ENCODE peak calls at places on chromosomes 1 and 21, in four cellular contexts. P is Panc1, C is astrocyte, D is left lung. Z is an unnamed sample.

GRCh38 chr1:84278905-84279304 is 22.6 kb upstream of the SAMD13 start:
- DNase-seq in D (no peak), C (no peak), P (no peak), Z (no peak)

GRCh38 chr1:110477041-110477440 is 26.1 kb downstream of the PROK1 start:
- DNase-seq in C (peak), D (no peak), P (no peak), Z (no peak)

GRCh38 chr1:10292188-10292587 is 81.8 kb downstream of the KIF1B start:
- DNase-seq in P (no peak), C (no peak), D (no peak), Z (no peak)

GRCh38 chr1:60265560-60266535 is 192.3 kb upstream of the C1orf87 start:
- DNase-seq in D (no peak), C (peak), P (no peak), Z (no peak)

GRCh38 chr1:11432526-11432925 is 46.4 kb upstream of the DISP3 start:
- DNase-seq in D (peak), P (no peak), C (no peak), Z (no peak)

GRCh38 chr1:44524180-44524579 is 119.1 kb downstream of the RNF220 start:
- DNase-seq in P (no peak), D (no peak), C (no peak), Z (no peak)

GRCh38 chr1:66380452-66381212 is 153.3 kb upstream of the SGIP1 start:
- DNase-seq in P (no peak), C (no peak), D (no peak), Z (no peak)

GRCh38 chr1:187244623-187245022 is 415.9 kb downstream of the PLA2G4A start:
- DNase-seq in D (no peak), P (no peak), C (peak), Z (no peak)

GRCh38 chr21:37631319-37632117 is 264.9 kb downstream of the DYRK1A start:
- DNase-seq in C (no peak), P (no peak), D (no peak), Z (no peak)

GRCh38 chr1:181936768-181937581 is 124.5 kb downstream of the ZNF648 start:
- DNase-seq in P (peak), C (no peak), D (no peak), Z (no peak)

GRCh38 chr1:217078010-217078704 is 354.9 kb upstream of the ESRRG start:
- DNase-seq in P (no peak), D (no peak), C (peak), Z (no peak)

GRCh38 chr1:23751050-23751814 is 8.0 kb downstream of the ELOA start:
- DNase-seq in P (no peak), D (no peak), C (peak), Z (no peak)

GRCh38 chr1:206816390-206817287 is 44.3 kb upstream of the IL10 start:
- DNase-seq in P (no peak), C (no peak), D (no peak), Z (no peak)

GRCh38 chr1:22317231-22317919 is 134.3 kb upstream of the ZBTB40 start:
- DNase-seq in P (no peak), D (no peak), C (no peak), Z (no peak)

GRCh38 chr1:88800382-88801051 is 90.8 kb downstream of the GTF2B start:
- DNase-seq in D (no peak), P (peak), C (peak), Z (no peak)

GRCh38 chr21:21003701-21004100 is 5.5 kb downstream of the NCAM2 start:
- DNase-seq in P (no peak), D (no peak), C (no peak), Z (no peak)

DNA sequence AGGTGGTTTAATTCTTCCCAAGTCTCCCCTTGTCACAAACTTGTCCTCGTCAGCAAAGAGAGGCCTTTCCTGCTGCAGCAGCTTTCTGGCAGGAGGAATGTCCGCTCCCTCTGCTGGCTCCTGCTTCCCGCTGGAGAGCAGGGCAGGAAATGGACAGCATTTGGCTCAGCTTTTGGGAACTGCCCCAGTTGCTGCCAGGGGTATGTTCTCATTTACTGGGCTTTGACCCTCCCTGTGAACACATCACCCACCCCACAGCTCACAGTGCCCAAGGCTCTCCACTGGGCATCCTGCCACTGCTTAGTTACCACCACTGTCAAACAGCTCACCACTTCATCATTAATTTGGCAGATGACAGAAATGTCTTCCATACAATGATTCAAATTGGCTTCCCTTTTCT is 75.4 kb downstream of the MRPL37 start:
- DNase-seq in D (peak), C (peak), P (no peak), Z (peak)
- TF ChIP-seq CTCF in D (no peak), C (no peak), P (no peak), Z (peak)

DNA sequence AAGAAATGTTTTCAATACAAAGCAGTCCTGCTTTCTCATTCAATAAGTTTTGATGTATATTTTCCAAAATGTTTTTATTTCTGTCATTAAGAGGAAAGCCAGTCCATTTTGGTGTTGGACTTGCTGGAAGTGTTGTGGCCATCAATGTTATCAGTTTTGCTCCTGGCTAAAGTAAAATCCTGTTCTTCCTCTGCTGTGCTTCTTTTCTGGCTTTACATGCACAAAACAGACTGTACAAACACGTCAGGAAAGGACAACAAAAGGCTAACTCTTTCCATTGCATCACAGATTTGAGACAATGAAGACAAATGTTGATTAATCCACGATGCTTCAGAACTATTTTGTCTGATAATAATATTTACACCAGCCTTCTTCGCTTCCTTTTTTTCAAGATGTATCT is 735.4 kb downstream of the LTN1 start:
- DNase-seq in C (no peak), P (no peak), D (no peak), Z (no peak)
- H3K27ac ChIP-seq in C (no peak), P (no peak), D (no peak), Z (no peak)

DNA sequence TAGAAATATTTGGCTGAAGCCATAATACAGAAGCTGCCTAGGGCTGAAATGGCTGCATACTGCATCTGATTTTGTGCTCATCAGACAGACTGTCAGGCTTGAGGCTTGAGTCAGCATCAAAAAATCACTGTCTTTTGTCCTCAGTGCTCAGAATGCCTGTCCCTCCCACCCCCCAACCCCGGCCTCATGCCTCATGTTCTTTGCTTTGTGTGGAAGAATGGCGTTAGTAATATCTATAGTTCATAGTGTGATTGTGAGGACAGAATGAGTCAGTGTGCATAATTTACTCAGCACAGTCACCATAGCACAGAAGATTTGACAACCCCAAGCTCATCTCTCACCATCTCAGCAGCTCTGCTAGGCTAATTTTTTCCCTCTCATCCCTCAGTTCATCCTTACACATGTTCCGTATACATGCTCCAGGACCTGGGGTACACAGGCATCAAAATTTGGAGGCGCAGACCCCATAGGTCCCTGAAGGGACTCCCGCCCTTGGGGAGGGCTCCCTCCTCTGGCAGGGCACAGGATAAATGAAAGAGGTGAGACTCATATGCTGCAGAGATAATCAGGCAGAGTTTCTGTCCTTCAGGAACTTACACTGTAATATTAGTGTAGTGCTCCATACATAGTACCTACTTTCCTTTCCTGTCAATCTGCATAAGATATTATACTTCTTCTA is 159.1 kb upstream of the C8B start:
- DNase-seq in D (no peak), P (no peak), C (peak), Z (no peak)
- TF ChIP-seq CTCF in D (no peak), P (peak), C (no peak), Z (no peak)

DNA sequence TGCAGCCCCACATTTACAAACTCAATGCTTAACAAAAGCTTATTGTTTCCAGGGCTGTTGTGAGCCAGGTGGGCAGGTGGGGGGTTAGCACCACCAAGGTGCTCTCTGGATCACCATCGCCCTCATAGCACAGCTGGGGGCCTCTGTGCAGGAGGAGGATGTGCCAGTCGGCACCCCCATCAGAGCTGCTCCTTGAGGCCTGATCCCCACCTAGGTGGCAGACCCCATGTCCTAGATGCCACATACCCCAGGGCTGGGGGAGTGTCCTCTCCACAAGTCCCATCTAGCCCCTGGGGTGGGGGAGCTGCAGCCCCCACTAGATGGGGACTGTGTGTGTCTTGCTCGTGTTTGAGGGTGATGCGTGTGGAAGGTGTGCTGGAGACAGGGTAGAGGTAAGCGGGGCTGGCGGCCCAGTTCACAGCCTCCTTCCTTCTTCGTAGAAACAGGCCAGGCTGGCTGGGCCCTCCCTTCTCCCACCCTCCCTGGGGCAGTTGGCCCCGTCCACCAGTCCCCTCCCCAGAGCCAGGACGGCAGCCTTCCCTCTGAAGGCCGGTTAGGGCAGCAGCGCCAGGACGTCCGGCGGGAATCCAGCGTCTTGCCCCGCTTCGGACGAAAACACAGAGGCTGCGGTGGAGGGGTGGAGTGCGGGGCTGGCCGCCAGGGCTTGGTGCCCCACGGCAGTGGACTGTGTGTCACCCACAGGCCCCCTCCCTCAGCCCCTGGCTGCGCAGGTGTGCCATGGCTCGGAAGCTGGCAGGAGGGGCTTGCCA is 3.4 kb downstream of the PRDM16 start:
- DNase-seq in D (peak), C (peak), P (no peak), Z (no peak)
- H3K27ac ChIP-seq in D (peak), C (no peak), P (peak), Z (peak)

DNA sequence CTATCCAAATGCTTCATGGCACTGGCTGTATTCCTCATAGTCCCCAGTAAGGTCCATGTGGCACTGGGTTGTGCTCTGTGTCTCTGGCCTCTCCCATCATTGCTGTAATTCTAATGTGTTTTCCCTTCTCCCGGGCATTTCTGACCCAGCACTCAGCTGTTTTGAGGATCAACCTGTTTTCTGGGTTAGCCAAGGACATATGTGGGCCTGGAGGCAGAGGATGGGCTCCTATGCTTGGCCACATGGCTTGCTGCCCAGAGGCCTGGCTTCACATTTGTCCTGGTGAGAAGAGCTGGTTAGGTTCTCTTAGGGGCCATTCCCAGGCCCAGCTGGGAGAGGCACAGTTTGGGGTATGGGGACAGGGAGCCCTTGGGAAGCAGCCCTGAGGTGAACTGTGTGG is 103.1 kb downstream of the FAM78B start:
- DNase-seq in D (no peak), P (no peak), C (no peak), Z (no peak)
- TF ChIP-seq CTCF in D (no peak), P (no peak), C (no peak), Z (no peak)

GRCh38 chr1:67816096-67816493 is 17.2 kb downstream of the GNG12 start:
- DNase-seq in C (no peak), D (no peak), P (no peak), Z (no peak)

GRCh38 chr1:67817319-67817718 is 15.9 kb downstream of the GNG12 start:
- DNase-seq in C (no peak), P (no peak), D (no peak), Z (no peak)

GRCh38 chr1:67814121-67814772 is 19.0 kb downstream of the GNG12 start:
- DNase-seq in D (no peak), C (no peak), P (no peak), Z (no peak)

GRCh38 chr1:67816506-67816905 is 16.8 kb downstream of the GNG12 start:
- DNase-seq in D (no peak), P (no peak), C (no peak), Z (no peak)

DNA sequence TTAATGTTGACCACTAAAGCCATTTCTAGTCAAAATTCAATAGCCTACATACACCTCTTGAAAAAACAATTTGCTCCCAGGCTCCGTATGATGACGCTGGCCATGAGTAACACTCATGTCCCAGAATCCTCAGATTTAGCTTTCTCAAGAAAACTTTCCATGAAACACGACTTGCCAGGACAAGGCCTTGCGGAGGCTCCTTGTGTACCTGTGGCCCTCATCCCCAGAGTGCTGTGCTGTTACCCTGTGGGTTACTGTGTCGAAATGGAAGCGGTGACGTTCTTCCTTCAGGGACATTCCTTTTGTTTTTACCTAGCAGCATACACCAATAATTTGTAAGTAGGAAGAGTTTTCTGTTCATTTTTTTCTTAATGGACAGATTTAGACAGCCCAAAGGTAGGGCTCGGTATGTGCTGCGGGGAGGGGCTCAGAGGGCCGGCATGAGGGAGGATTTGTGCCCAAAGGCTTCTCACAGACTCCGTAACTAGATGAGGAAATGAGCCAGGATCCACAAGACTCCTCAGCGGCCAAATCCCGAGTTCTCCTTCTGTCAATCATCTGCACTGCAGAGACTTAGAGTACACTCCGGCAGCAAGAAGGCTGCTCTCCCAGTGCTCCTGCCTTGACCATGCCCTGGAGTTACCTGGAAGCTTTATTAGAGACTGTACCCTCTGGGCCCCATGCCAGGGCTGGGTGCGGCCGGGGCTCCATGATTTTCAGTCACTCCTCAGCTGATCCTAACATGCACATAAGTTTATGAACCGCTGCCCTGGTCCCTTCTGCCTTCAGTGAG is 17.8 kb downstream of the GNG12 start:
- DNase-seq in P (no peak), C (no peak), D (no peak), Z (peak)
- H3K27ac ChIP-seq in P (peak), C (no peak), D (no peak), Z (peak)

DNA sequence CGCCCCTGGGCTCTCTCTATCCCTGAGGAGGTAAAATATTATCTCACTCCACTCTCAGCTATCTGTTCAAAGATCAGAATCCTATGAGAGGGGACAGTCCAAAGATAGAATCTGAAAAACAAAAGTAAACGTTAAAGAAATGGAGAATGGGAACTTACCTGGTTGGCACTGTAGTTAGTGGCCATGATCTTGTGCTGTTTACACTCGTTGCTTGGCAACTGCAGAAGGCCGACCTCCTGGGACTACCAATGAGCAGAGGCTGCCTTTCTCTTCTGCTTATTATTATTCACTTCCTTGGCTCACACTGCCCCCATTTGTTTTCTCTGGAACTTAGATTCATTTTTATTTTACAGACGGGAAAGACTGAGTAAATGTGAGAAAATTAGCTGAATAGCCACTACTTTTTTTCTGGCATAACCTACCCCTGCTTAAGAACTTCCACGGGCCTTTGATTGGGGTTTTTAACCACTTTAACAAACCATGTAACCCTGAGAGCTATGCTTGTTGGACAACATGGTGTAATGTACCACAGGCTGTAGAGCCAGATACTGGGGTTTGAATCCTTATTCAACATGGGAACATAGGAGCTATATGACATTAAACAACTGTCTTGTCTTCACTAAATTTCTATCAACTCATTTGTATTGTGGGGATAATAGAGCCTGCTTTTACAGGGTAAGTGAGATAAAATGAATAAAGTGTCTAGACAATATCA is at the start of gene CFAP126:
- DNase-seq in C (peak), P (no peak), D (no peak), Z (no peak)
- TF ChIP-seq CTCF in C (no peak), P (no peak), D (no peak), Z (no peak)

GRCh38 chr1:25683731-25684130 is 67.1 kb downstream of the MAN1C1 start:
- DNase-seq in D (no peak), C (peak), P (no peak), Z (no peak)

GRCh38 chr1:25680701-25681100 is 64.1 kb downstream of the MAN1C1 start:
- DNase-seq in C (no peak), P (no peak), D (no peak), Z (no peak)

GRCh38 chr1:25683177-25683576 is 66.6 kb downstream of the MAN1C1 start:
- DNase-seq in C (no peak), P (no peak), D (no peak), Z (no peak)

GRCh38 chr1:25684216-25684965 is 67.8 kb downstream of the MAN1C1 start:
- DNase-seq in C (peak), D (no peak), P (no peak), Z (peak)

GRCh38 chr1:25682059-25682601 is 65.5 kb downstream of the MAN1C1 start:
- DNase-seq in C (no peak), D (no peak), P (no peak), Z (no peak)
- H3K27ac ChIP-seq in C (no peak), D (no peak), P (no peak), Z (no peak)

GRCh38 chr21:39084979-39085729 is 98.1 kb downstream of the PSMG1 start:
- DNase-seq in P (no peak), D (no peak), C (no peak), Z (peak)
- TF ChIP-seq CTCF in P (no peak), D (no peak), C (no peak), Z (no peak)